ENCODE peak calls at places on chromosome 13, in eight cellular contexts. One of them, this sample, is unnamed.

GRCh38 chr13:102948006-102948405 is 102.2 kb downstream of the ERCC5 start:
- DNase-seq in GM23248: no peak
- DNase-seq in stimulated activated CD4-positive, alpha-beta T cell treated with anti-CD3 and anti-CD28 coated beads, Interleukin-1b, Interleukin-23, amount 100 ng/mL, for 4 hours: no peak
- DNase-seq in nephron progenitor cell: no peak
- DNase-seq in Kasumi-1: no peak
- DNase-seq in cardiac muscle cell: no peak
- DNase-seq in amniotic epithelial cell: no peak
- DNase-seq in fibroblast of lung: peak; percentile 19
- DNase-seq in this sample: no peak

GRCh38 chr13:50125556-50126377 is 110.5 kb downstream of the KCNRG start:
- DNase-seq in GM23248: peak; percentile 91
- DNase-seq in amniotic epithelial cell: peak; percentile 87
- DNase-seq in stimulated activated CD4-positive, alpha-beta T cell treated with anti-CD3 and anti-CD28 coated beads, Interleukin-1b, Interleukin-23, amount 100 ng/mL, for 4 hours: peak; percentile 84
- DNase-seq in nephron progenitor cell: peak; percentile 77
- DNase-seq in fibroblast of lung: peak; percentile 95
- DNase-seq in Kasumi-1: peak; percentile 89
- DNase-seq in cardiac muscle cell: peak; percentile 84
- DNase-seq in this sample: peak; percentile 96

GRCh38 chr13:29474991-29475390 is 120.5 kb downstream of the SLC7A1 start:
- DNase-seq in amniotic epithelial cell: peak; percentile 97
- DNase-seq in nephron progenitor cell: no peak
- DNase-seq in fibroblast of lung: peak; percentile 84
- DNase-seq in stimulated activated CD4-positive, alpha-beta T cell treated with anti-CD3 and anti-CD28 coated beads, Interleukin-1b, Interleukin-23, amount 100 ng/mL, for 4 hours: no peak
- DNase-seq in GM23248: peak; percentile 87
- DNase-seq in cardiac muscle cell: no peak
- DNase-seq in Kasumi-1: no peak
- DNase-seq in this sample: no peak

GRCh38 chr13:114019367-114019766 is 45.5 kb upstream of the C13orf46 start:
- DNase-seq in fibroblast of lung: no peak
- DNase-seq in Kasumi-1: no peak
- DNase-seq in amniotic epithelial cell: no peak
- DNase-seq in stimulated activated CD4-positive, alpha-beta T cell treated with anti-CD3 and anti-CD28 coated beads, Interleukin-1b, Interleukin-23, amount 100 ng/mL, for 4 hours: peak; percentile 45
- DNase-seq in cardiac muscle cell: no peak
- DNase-seq in nephron progenitor cell: peak; percentile 57
- DNase-seq in GM23248: peak; percentile 44
- DNase-seq in this sample: peak; percentile 1

GRCh38 chr13:104657196-104657595 is 1591.0 kb upstream of the SLC10A2 start:
- DNase-seq in Kasumi-1: no peak
- DNase-seq in stimulated activated CD4-positive, alpha-beta T cell treated with anti-CD3 and anti-CD28 coated beads, Interleukin-1b, Interleukin-23, amount 100 ng/mL, for 4 hours: no peak
- DNase-seq in cardiac muscle cell: no peak
- DNase-seq in amniotic epithelial cell: no peak
- DNase-seq in fibroblast of lung: no peak
- DNase-seq in nephron progenitor cell: no peak
- DNase-seq in GM23248: no peak
- DNase-seq in this sample: no peak

GRCh38 chr13:36302289-36302688 is 4.7 kb upstream of the CCDC169 start:
- DNase-seq in Kasumi-1: no peak
- DNase-seq in stimulated activated CD4-positive, alpha-beta T cell treated with anti-CD3 and anti-CD28 coated beads, Interleukin-1b, Interleukin-23, amount 100 ng/mL, for 4 hours: no peak
- DNase-seq in fibroblast of lung: no peak
- DNase-seq in GM23248: no peak
- DNase-seq in amniotic epithelial cell: no peak
- DNase-seq in cardiac muscle cell: no peak
- DNase-seq in nephron progenitor cell: no peak
- DNase-seq in this sample: no peak

GRCh38 chr13:51895906-51896888 is 34.4 kb downstream of the CCDC70 start:
- DNase-seq in stimulated activated CD4-positive, alpha-beta T cell treated with anti-CD3 and anti-CD28 coated beads, Interleukin-1b, Interleukin-23, amount 100 ng/mL, for 4 hours: peak; percentile 24
- DNase-seq in cardiac muscle cell: peak; percentile 69
- DNase-seq in nephron progenitor cell: peak; percentile 59
- DNase-seq in Kasumi-1: peak; percentile 69
- DNase-seq in amniotic epithelial cell: peak; percentile 63
- DNase-seq in GM23248: peak; percentile 76
- DNase-seq in fibroblast of lung: peak; percentile 65
- DNase-seq in this sample: peak; percentile 72

GRCh38 chr13:99363949-99364348 is 56.8 kb upstream of the GPR183 start:
- DNase-seq in cardiac muscle cell: no peak
- DNase-seq in GM23248: no peak
- DNase-seq in Kasumi-1: no peak
- DNase-seq in stimulated activated CD4-positive, alpha-beta T cell treated with anti-CD3 and anti-CD28 coated beads, Interleukin-1b, Interleukin-23, amount 100 ng/mL, for 4 hours: no peak
- DNase-seq in nephron progenitor cell: no peak
- DNase-seq in amniotic epithelial cell: no peak
- DNase-seq in fibroblast of lung: no peak
- DNase-seq in this sample: no peak

GRCh38 chr13:89568276-89568675 is 1779.2 kb upstream of the MIR17HG start:
- DNase-seq in GM23248: no peak
- DNase-seq in Kasumi-1: no peak
- DNase-seq in cardiac muscle cell: no peak
- DNase-seq in fibroblast of lung: peak; percentile 45
- DNase-seq in nephron progenitor cell: no peak
- DNase-seq in amniotic epithelial cell: peak; percentile 65
- DNase-seq in stimulated activated CD4-positive, alpha-beta T cell treated with anti-CD3 and anti-CD28 coated beads, Interleukin-1b, Interleukin-23, amount 100 ng/mL, for 4 hours: no peak
- DNase-seq in this sample: no peak

GRCh38 chr13:50509771-50510441 is 333.6 kb downstream of the DLEU7 start:
- DNase-seq in Kasumi-1: no peak
- DNase-seq in nephron progenitor cell: no peak
- DNase-seq in GM23248: peak; percentile 27
- DNase-seq in fibroblast of lung: no peak
- DNase-seq in stimulated activated CD4-positive, alpha-beta T cell treated with anti-CD3 and anti-CD28 coated beads, Interleukin-1b, Interleukin-23, amount 100 ng/mL, for 4 hours: no peak
- DNase-seq in amniotic epithelial cell: peak; percentile 70
- DNase-seq in cardiac muscle cell: no peak
- DNase-seq in this sample: no peak

GRCh38 chr13:93745884-93746283 is 519.3 kb downstream of the GPC6 start:
- DNase-seq in Kasumi-1: no peak
- DNase-seq in amniotic epithelial cell: peak; percentile 88
- DNase-seq in GM23248: no peak
- DNase-seq in cardiac muscle cell: no peak
- DNase-seq in fibroblast of lung: peak; percentile 22
- DNase-seq in stimulated activated CD4-positive, alpha-beta T cell treated with anti-CD3 and anti-CD28 coated beads, Interleukin-1b, Interleukin-23, amount 100 ng/mL, for 4 hours: no peak
- DNase-seq in nephron progenitor cell: no peak
- DNase-seq in this sample: no peak

GRCh38 chr13:44236370-44236769 is 137.3 kb upstream of the SERP2 start:
- DNase-seq in stimulated activated CD4-positive, alpha-beta T cell treated with anti-CD3 and anti-CD28 coated beads, Interleukin-1b, Interleukin-23, amount 100 ng/mL, for 4 hours: no peak
- DNase-seq in fibroblast of lung: peak; percentile 78
- DNase-seq in nephron progenitor cell: no peak
- DNase-seq in GM23248: peak; percentile 77
- DNase-seq in cardiac muscle cell: no peak
- DNase-seq in Kasumi-1: no peak
- DNase-seq in amniotic epithelial cell: no peak
- DNase-seq in this sample: no peak

GRCh38 chr13:40776681-40777165 is 5.7 kb upstream of the MRPS31 start:
- DNase-seq in nephron progenitor cell: no peak
- DNase-seq in fibroblast of lung: peak; percentile 23
- DNase-seq in stimulated activated CD4-positive, alpha-beta T cell treated with anti-CD3 and anti-CD28 coated beads, Interleukin-1b, Interleukin-23, amount 100 ng/mL, for 4 hours: peak; percentile 40
- DNase-seq in amniotic epithelial cell: peak; percentile 76
- DNase-seq in Kasumi-1: peak; percentile 73
- DNase-seq in cardiac muscle cell: no peak
- DNase-seq in GM23248: peak; percentile 23
- DNase-seq in this sample: peak; percentile 88

GRCh38 chr13:81051873-81052272 is 710.9 kb upstream of the SPRY2 start:
- DNase-seq in stimulated activated CD4-positive, alpha-beta T cell treated with anti-CD3 and anti-CD28 coated beads, Interleukin-1b, Interleukin-23, amount 100 ng/mL, for 4 hours: no peak
- DNase-seq in fibroblast of lung: peak; percentile 18
- DNase-seq in Kasumi-1: peak; percentile 1
- DNase-seq in GM23248: no peak
- DNase-seq in amniotic epithelial cell: no peak
- DNase-seq in nephron progenitor cell: no peak
- DNase-seq in cardiac muscle cell: peak; percentile 7
- DNase-seq in this sample: peak; percentile 26

GRCh38 chr13:41905600-41906254 is 55.2 kb downstream of the VWA8 start:
- DNase-seq in amniotic epithelial cell: peak; percentile 65
- DNase-seq in fibroblast of lung: peak; percentile 68
- DNase-seq in GM23248: peak; percentile 71
- DNase-seq in cardiac muscle cell: peak; percentile 18
- DNase-seq in Kasumi-1: peak; percentile 78
- DNase-seq in stimulated activated CD4-positive, alpha-beta T cell treated with anti-CD3 and anti-CD28 coated beads, Interleukin-1b, Interleukin-23, amount 100 ng/mL, for 4 hours: no peak
- DNase-seq in nephron progenitor cell: no peak
- DNase-seq in this sample: peak; percentile 56

GRCh38 chr13:83503424-83503823 is 378.9 kb downstream of the SLITRK1 start:
- DNase-seq in stimulated activated CD4-positive, alpha-beta T cell treated with anti-CD3 and anti-CD28 coated beads, Interleukin-1b, Interleukin-23, amount 100 ng/mL, for 4 hours: no peak
- DNase-seq in cardiac muscle cell: no peak
- DNase-seq in GM23248: peak; percentile 73
- DNase-seq in amniotic epithelial cell: no peak
- DNase-seq in nephron progenitor cell: no peak
- DNase-seq in fibroblast of lung: peak; percentile 54
- DNase-seq in Kasumi-1: no peak
- DNase-seq in this sample: no peak

GRCh38 chr13:34025746-34026145 is 207.8 kb downstream of the RFC3 start:
- DNase-seq in amniotic epithelial cell: peak; percentile 59
- DNase-seq in Kasumi-1: no peak
- DNase-seq in fibroblast of lung: peak; percentile 73
- DNase-seq in cardiac muscle cell: no peak
- DNase-seq in GM23248: peak; percentile 56
- DNase-seq in stimulated activated CD4-positive, alpha-beta T cell treated with anti-CD3 and anti-CD28 coated beads, Interleukin-1b, Interleukin-23, amount 100 ng/mL, for 4 hours: no peak
- DNase-seq in nephron progenitor cell: no peak
- DNase-seq in this sample: no peak

GRCh38 chr13:104773775-104774174 is 1707.6 kb upstream of the SLC10A2 start:
- DNase-seq in cardiac muscle cell: peak; percentile 68
- DNase-seq in nephron progenitor cell: no peak
- DNase-seq in amniotic epithelial cell: peak; percentile 69
- DNase-seq in stimulated activated CD4-positive, alpha-beta T cell treated with anti-CD3 and anti-CD28 coated beads, Interleukin-1b, Interleukin-23, amount 100 ng/mL, for 4 hours: no peak
- DNase-seq in fibroblast of lung: peak; percentile 80
- DNase-seq in Kasumi-1: peak; percentile 86
- DNase-seq in GM23248: peak; percentile 50
- DNase-seq in this sample: peak; percentile 77

GRCh38 chr13:106230450-106230849 is 305.0 kb downstream of the EFNB2 start:
- DNase-seq in cardiac muscle cell: no peak
- DNase-seq in Kasumi-1: no peak
- DNase-seq in nephron progenitor cell: no peak
- DNase-seq in GM23248: peak; percentile 31
- DNase-seq in stimulated activated CD4-positive, alpha-beta T cell treated with anti-CD3 and anti-CD28 coated beads, Interleukin-1b, Interleukin-23, amount 100 ng/mL, for 4 hours: no peak
- DNase-seq in fibroblast of lung: peak; percentile 83
- DNase-seq in amniotic epithelial cell: peak; percentile 26
- DNase-seq in this sample: no peak

GRCh38 chr13:113901231-113901630 is 37.4 kb upstream of the GAS6 start:
- DNase-seq in cardiac muscle cell: no peak
- DNase-seq in fibroblast of lung: no peak
- DNase-seq in GM23248: peak; percentile 87
- DNase-seq in stimulated activated CD4-positive, alpha-beta T cell treated with anti-CD3 and anti-CD28 coated beads, Interleukin-1b, Interleukin-23, amount 100 ng/mL, for 4 hours: no peak
- DNase-seq in amniotic epithelial cell: peak; percentile 76
- DNase-seq in nephron progenitor cell: no peak
- DNase-seq in Kasumi-1: no peak
- DNase-seq in this sample: no peak

GRCh38 chr13:101289764-101290163 is 126.5 kb downstream of the NALCN start:
- DNase-seq in GM23248: peak; percentile 69
- DNase-seq in fibroblast of lung: peak; percentile 59
- DNase-seq in cardiac muscle cell: peak; percentile 73
- DNase-seq in amniotic epithelial cell: peak; percentile 87
- DNase-seq in stimulated activated CD4-positive, alpha-beta T cell treated with anti-CD3 and anti-CD28 coated beads, Interleukin-1b, Interleukin-23, amount 100 ng/mL, for 4 hours: no peak
- DNase-seq in Kasumi-1: no peak
- DNase-seq in nephron progenitor cell: peak; percentile 80
- DNase-seq in this sample: peak; percentile 23

GRCh38 chr13:110644892-110645521 is 29.7 kb downstream of the NAXD start:
- DNase-seq in Kasumi-1: no peak
- DNase-seq in nephron progenitor cell: peak; percentile 71
- DNase-seq in cardiac muscle cell: peak; percentile 80
- DNase-seq in GM23248: peak; percentile 73
- DNase-seq in stimulated activated CD4-positive, alpha-beta T cell treated with anti-CD3 and anti-CD28 coated beads, Interleukin-1b, Interleukin-23, amount 100 ng/mL, for 4 hours: no peak
- DNase-seq in amniotic epithelial cell: peak; percentile 76
- DNase-seq in fibroblast of lung: peak; percentile 64
- DNase-seq in this sample: no peak

GRCh38 chr13:50521750-50522149 is 321.7 kb downstream of the DLEU7 start:
- DNase-seq in Kasumi-1: no peak
- DNase-seq in stimulated activated CD4-positive, alpha-beta T cell treated with anti-CD3 and anti-CD28 coated beads, Interleukin-1b, Interleukin-23, amount 100 ng/mL, for 4 hours: no peak
- DNase-seq in nephron progenitor cell: peak; percentile 27
- DNase-seq in GM23248: peak; percentile 35
- DNase-seq in cardiac muscle cell: no peak
- DNase-seq in amniotic epithelial cell: peak; percentile 89
- DNase-seq in fibroblast of lung: peak; percentile 88
- DNase-seq in this sample: no peak

GRCh38 chr13:113559901-113560644 is 24.5 kb upstream of the TFDP1 start:
- DNase-seq in nephron progenitor cell: no peak
- DNase-seq in fibroblast of lung: no peak
- DNase-seq in GM23248: no peak
- DNase-seq in cardiac muscle cell: no peak
- DNase-seq in Kasumi-1: no peak
- DNase-seq in stimulated activated CD4-positive, alpha-beta T cell treated with anti-CD3 and anti-CD28 coated beads, Interleukin-1b, Interleukin-23, amount 100 ng/mL, for 4 hours: no peak
- DNase-seq in amniotic epithelial cell: no peak
- DNase-seq in this sample: no peak

GRCh38 chr13:98998831-98999634 is 21.2 kb upstream of the DOCK9 start:
- DNase-seq in fibroblast of lung: peak; percentile 38
- DNase-seq in cardiac muscle cell: no peak
- DNase-seq in GM23248: peak; percentile 35
- DNase-seq in Kasumi-1: no peak
- DNase-seq in nephron progenitor cell: no peak
- DNase-seq in stimulated activated CD4-positive, alpha-beta T cell treated with anti-CD3 and anti-CD28 coated beads, Interleukin-1b, Interleukin-23, amount 100 ng/mL, for 4 hours: no peak
- DNase-seq in amniotic epithelial cell: peak; percentile 80
- DNase-seq in this sample: no peak

GRCh38 chr13:42454749-42455148 is 119.2 kb upstream of the TNFSF11 start:
- DNase-seq in Kasumi-1: no peak
- DNase-seq in cardiac muscle cell: no peak
- DNase-seq in stimulated activated CD4-positive, alpha-beta T cell treated with anti-CD3 and anti-CD28 coated beads, Interleukin-1b, Interleukin-23, amount 100 ng/mL, for 4 hours: no peak
- DNase-seq in nephron progenitor cell: no peak
- DNase-seq in amniotic epithelial cell: no peak
- DNase-seq in fibroblast of lung: no peak
- DNase-seq in GM23248: no peak
- DNase-seq in this sample: no peak

GRCh38 chr13:101018720-101019119 is 344.1 kb upstream of the TMTC4 start:
- DNase-seq in GM23248: peak; percentile 85
- DNase-seq in stimulated activated CD4-positive, alpha-beta T cell treated with anti-CD3 and anti-CD28 coated beads, Interleukin-1b, Interleukin-23, amount 100 ng/mL, for 4 hours: no peak
- DNase-seq in amniotic epithelial cell: peak; percentile 83
- DNase-seq in Kasumi-1: no peak
- DNase-seq in nephron progenitor cell: no peak
- DNase-seq in cardiac muscle cell: no peak
- DNase-seq in fibroblast of lung: peak; percentile 0
- DNase-seq in this sample: no peak

GRCh38 chr13:49810825-49811526 is 18.5 kb upstream of the KPNA3 start:
- DNase-seq in Kasumi-1: no peak
- DNase-seq in cardiac muscle cell: peak; percentile 55
- DNase-seq in stimulated activated CD4-positive, alpha-beta T cell treated with anti-CD3 and anti-CD28 coated beads, Interleukin-1b, Interleukin-23, amount 100 ng/mL, for 4 hours: no peak
- DNase-seq in amniotic epithelial cell: peak; percentile 81
- DNase-seq in nephron progenitor cell: no peak
- DNase-seq in GM23248: peak; percentile 74
- DNase-seq in fibroblast of lung: peak; percentile 55
- DNase-seq in this sample: no peak

GRCh38 chr13:78194904-78195639 is 276.4 kb upstream of the EDNRB start:
- DNase-seq in amniotic epithelial cell: no peak
- DNase-seq in cardiac muscle cell: no peak
- DNase-seq in fibroblast of lung: peak; percentile 15
- DNase-seq in GM23248: peak; percentile 76
- DNase-seq in stimulated activated CD4-positive, alpha-beta T cell treated with anti-CD3 and anti-CD28 coated beads, Interleukin-1b, Interleukin-23, amount 100 ng/mL, for 4 hours: no peak
- DNase-seq in nephron progenitor cell: no peak
- DNase-seq in Kasumi-1: no peak
- DNase-seq in this sample: no peak

GRCh38 chr13:22428188-22428828 is 752.5 kb upstream of the SGCG start:
- DNase-seq in GM23248: no peak
- DNase-seq in stimulated activated CD4-positive, alpha-beta T cell treated with anti-CD3 and anti-CD28 coated beads, Interleukin-1b, Interleukin-23, amount 100 ng/mL, for 4 hours: no peak
- DNase-seq in amniotic epithelial cell: peak; percentile 98
- DNase-seq in nephron progenitor cell: no peak
- DNase-seq in cardiac muscle cell: peak; percentile 10
- DNase-seq in fibroblast of lung: peak; percentile 74
- DNase-seq in Kasumi-1: no peak
- DNase-seq in this sample: peak; percentile 90

GRCh38 chr13:93786846-93787245 is 560.2 kb downstream of the GPC6 start:
- DNase-seq in nephron progenitor cell: no peak
- DNase-seq in GM23248: no peak
- DNase-seq in stimulated activated CD4-positive, alpha-beta T cell treated with anti-CD3 and anti-CD28 coated beads, Interleukin-1b, Interleukin-23, amount 100 ng/mL, for 4 hours: no peak
- DNase-seq in cardiac muscle cell: no peak
- DNase-seq in fibroblast of lung: peak; percentile 10
- DNase-seq in amniotic epithelial cell: no peak
- DNase-seq in Kasumi-1: no peak
- DNase-seq in this sample: no peak

GRCh38 chr13:39422845-39423565 is 180.0 kb downstream of the LHFPL6 start:
- DNase-seq in fibroblast of lung: peak; percentile 30
- DNase-seq in nephron progenitor cell: no peak
- DNase-seq in stimulated activated CD4-positive, alpha-beta T cell treated with anti-CD3 and anti-CD28 coated beads, Interleukin-1b, Interleukin-23, amount 100 ng/mL, for 4 hours: no peak
- DNase-seq in amniotic epithelial cell: peak; percentile 57
- DNase-seq in GM23248: peak; percentile 21
- DNase-seq in cardiac muscle cell: no peak
- DNase-seq in Kasumi-1: no peak
- DNase-seq in this sample: no peak

GRCh38 chr13:94233401-94233800 is 246.1 kb downstream of the DCT start:
- DNase-seq in amniotic epithelial cell: peak; percentile 93
- DNase-seq in cardiac muscle cell: no peak
- DNase-seq in stimulated activated CD4-positive, alpha-beta T cell treated with anti-CD3 and anti-CD28 coated beads, Interleukin-1b, Interleukin-23, amount 100 ng/mL, for 4 hours: no peak
- DNase-seq in fibroblast of lung: peak; percentile 97
- DNase-seq in GM23248: peak; percentile 94
- DNase-seq in Kasumi-1: no peak
- DNase-seq in nephron progenitor cell: peak; percentile 3
- DNase-seq in this sample: no peak

GRCh38 chr13:40484101-40484800 is 182.2 kb downstream of the FOXO1 start:
- DNase-seq in GM23248: peak; percentile 31
- DNase-seq in amniotic epithelial cell: no peak
- DNase-seq in cardiac muscle cell: no peak
- DNase-seq in stimulated activated CD4-positive, alpha-beta T cell treated with anti-CD3 and anti-CD28 coated beads, Interleukin-1b, Interleukin-23, amount 100 ng/mL, for 4 hours: no peak
- DNase-seq in nephron progenitor cell: no peak
- DNase-seq in fibroblast of lung: no peak
- DNase-seq in Kasumi-1: no peak
- DNase-seq in this sample: no peak